ENCODE peak calls at places on chromosomes 12 and 14, in five cellular contexts. I is colonic mucosa, F is mammary epithelial cell, Y is heart right ventricle, D is cardiac muscle cell. Z is an unnamed sample. For H3K4me1, the result is how much of the 10 kb centered on the place peaks cover.

GRCh38 chr14:55427439-55427838 is 13.0 kb downstream of the TBPL2 start:
- DNase-seq in I (no peak), F (peak), Y (no peak), D (no peak), Z (peak)

GRCh38 chr14:91649930-91650329 is 82.0 kb downstream of the CATSPERB start:
- DNase-seq in I (peak), F (peak), Y (peak), D (peak), Z (no peak)

GRCh38 chr12:89960011-89960507 is 251.4 kb upstream of the ATP2B1 start:
- DNase-seq in I (peak), F (peak), Y (no peak), D (no peak), Z (no peak)

GRCh38 chr12:123076604-123077297 is 74.1 kb downstream of the PITPNM2 start:
- DNase-seq in I (no peak), F (peak), Y (no peak), D (no peak), Z (no peak)

GRCh38 chr14:30238936-30239335 is 311.3 kb upstream of the PRKD1 start:
- DNase-seq in I (no peak), F (no peak), Y (no peak), D (no peak), Z (no peak)

GRCh38 chr12:13187399-13187798 is 9.1 kb upstream of the EMP1 start:
- DNase-seq in I (no peak), F (peak), Y (no peak), D (no peak), Z (no peak)

GRCh38 chr14:102314242-102315011 is 5.1 kb upstream of the ZNF839 start:
- DNase-seq in I (peak), F (peak), Y (peak), D (peak), Z (peak)

GRCh38 chr12:23944067-23944466 is 5.4 kb downstream of the SOX5 start:
- DNase-seq in I (no peak), F (no peak), Y (no peak), D (peak), Z (peak)

GRCh38 chr12:113289361-113289760 is 45.5 kb downstream of the SLC8B1 start:
- DNase-seq in I (no peak), F (no peak), Y (no peak), D (no peak), Z (no peak)

GRCh38 chr14:104893435-104894207 is 28.6 kb downstream of the CEP170B start:
- DNase-seq in I (peak), F (no peak), Y (peak), D (no peak), Z (peak)

GRCh38 chr14:100108042-100108825 is 43.0 kb downstream of the EVL start:
- DNase-seq in I (peak), F (peak), Y (peak), D (peak), Z (peak)

GRCh38 chr12:98002887-98003493 is 512.4 kb upstream of the TMPO start:
- DNase-seq in I (peak), F (peak), Y (no peak), D (peak), Z (peak)

GRCh38 chr12:13661005-13661887 is 320.2 kb downstream of the GRIN2B start:
- DNase-seq in I (peak), F (peak), Y (peak), D (peak), Z (peak)

GRCh38 chr14:59190372-59190771 is 1.9 kb downstream of the DAAM1 start:
- DNase-seq in I (peak), F (no peak), Y (peak), D (peak), Z (peak)

GRCh38 chr12:115694564-115694963 is 582.9 kb downstream of the MED13L start:
- DNase-seq in I (no peak), F (no peak), Y (no peak), D (no peak), Z (no peak)

GRCh38 chr14:22886500-22887259 is 3.7 kb downstream of the REM2 start:
- DNase-seq in I (peak), F (peak), Y (peak), D (peak), Z (peak)

GRCh38 chr14:105909046-105909827 is 382.9 kb downstream of the TMEM121 start:
- DNase-seq in I (no peak), F (no peak), Y (no peak), D (no peak), Z (no peak)

GRCh38 chr12:67981236-67982164 is 7.7 kb upstream of the IFNG-AS1 start:
- DNase-seq in I (no peak), F (peak), Y (no peak), D (no peak), Z (no peak)

GRCh38 chr14:104252256-104253215 is 114.1 kb downstream of the KIF26A start:
- DNase-seq in I (no peak), F (no peak), Y (no peak), D (no peak), Z (no peak)

GRCh38 chr12:59031313-59031712 is 111.0 kb upstream of the LRIG3 start:
- DNase-seq in I (no peak), F (no peak), Y (no peak), D (no peak), Z (no peak)

GRCh38 chr14:24395609-24396580 is 2.9 kb upstream of the NYNRIN start:
- DNase-seq in I (no peak), F (peak), Y (no peak), D (no peak), Z (no peak)

GRCh38 chr14:23104070-23104590 is 659 bp downstream of the CIROP start:
- DNase-seq in I (no peak), F (no peak), Y (no peak), D (no peak), Z (no peak)

GRCh38 chr12:95224202-95225170 is 6.9 kb downstream of the VEZT start:
- DNase-seq in I (no peak), F (peak), Y (no peak), D (peak), Z (no peak)

GRCh38 chr12:48532601-48533000 is 7.2 kb downstream of the OR8S1 start:
- DNase-seq in I (no peak), F (no peak), Y (no peak), D (no peak), Z (no peak)

GRCh38 chr12:111438501-111438900 is 32.8 kb downstream of the SH2B3 start:
- DNase-seq in I (no peak), F (peak), Y (no peak), D (no peak), Z (peak)

GRCh38 chr12:55797068-55797467 is 20.5 kb downstream of the SARNP start:
- DNase-seq in I (no peak), F (peak), Y (peak), D (peak), Z (peak)

GRCh38 chr14:68972507-68973272 is 6.4 kb downstream of the ACTN1 start:
- DNase-seq in I (no peak), F (no peak), Y (no peak), D (no peak), Z (peak)
- H3K4me1 ChIP-seq in I (under half), F (half or more), Y (half or more), D (under half), Z (under half)

GRCh38 chr12:50520345-50520744 is 15.6 kb downstream of the DIP2B start:
- DNase-seq in I (no peak), F (no peak), Y (no peak), D (no peak), Z (no peak)
- H3K4me1 ChIP-seq in I (under half), F (under half), Y (half or more), D (under half), Z (under half)

GRCh38 chr14:95685978-95686922 is at the start of gene TCL1B:
- DNase-seq in I (no peak), F (no peak), Y (no peak), D (no peak), Z (peak)

GRCh38 chr14:95690815-95691214 is 4.6 kb downstream of the TCL1B start:
- DNase-seq in I (no peak), F (no peak), Y (no peak), D (no peak), Z (peak)

GRCh38 chr14:95689441-95689840 is 3.2 kb downstream of the TCL1B start:
- DNase-seq in I (no peak), F (no peak), Y (no peak), D (no peak), Z (peak)

GRCh38 chr14:95683793-95684192 is 2.4 kb upstream of the TCL1B start:
- DNase-seq in I (peak), F (no peak), Y (no peak), D (no peak), Z (peak)

DNA sequence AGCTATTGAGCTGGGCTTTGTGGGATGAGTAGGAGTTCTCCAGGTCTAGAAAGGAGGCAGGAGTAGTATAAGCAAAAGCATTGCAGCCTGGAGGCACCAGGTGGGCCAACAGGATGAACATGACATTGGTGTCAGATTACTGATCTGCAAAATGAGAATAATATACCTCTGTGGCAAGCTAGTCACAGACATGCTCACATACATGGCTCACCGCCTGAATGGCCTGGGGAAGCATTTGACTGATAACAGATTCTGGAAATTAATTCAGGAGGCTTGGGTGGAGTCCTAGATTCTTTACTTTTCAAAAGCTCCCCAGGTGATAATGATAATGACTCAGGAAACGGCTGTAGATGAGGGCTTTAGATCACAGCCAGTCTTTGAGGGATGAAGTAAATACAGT is 709 bp downstream of the TCL1B start:
- DNase-seq in I (no peak), F (no peak), Y (no peak), D (no peak), Z (peak)
- H3K4me1 ChIP-seq in I (under half), F (under half), Y (under half), D (under half), Z (under half)

DNA sequence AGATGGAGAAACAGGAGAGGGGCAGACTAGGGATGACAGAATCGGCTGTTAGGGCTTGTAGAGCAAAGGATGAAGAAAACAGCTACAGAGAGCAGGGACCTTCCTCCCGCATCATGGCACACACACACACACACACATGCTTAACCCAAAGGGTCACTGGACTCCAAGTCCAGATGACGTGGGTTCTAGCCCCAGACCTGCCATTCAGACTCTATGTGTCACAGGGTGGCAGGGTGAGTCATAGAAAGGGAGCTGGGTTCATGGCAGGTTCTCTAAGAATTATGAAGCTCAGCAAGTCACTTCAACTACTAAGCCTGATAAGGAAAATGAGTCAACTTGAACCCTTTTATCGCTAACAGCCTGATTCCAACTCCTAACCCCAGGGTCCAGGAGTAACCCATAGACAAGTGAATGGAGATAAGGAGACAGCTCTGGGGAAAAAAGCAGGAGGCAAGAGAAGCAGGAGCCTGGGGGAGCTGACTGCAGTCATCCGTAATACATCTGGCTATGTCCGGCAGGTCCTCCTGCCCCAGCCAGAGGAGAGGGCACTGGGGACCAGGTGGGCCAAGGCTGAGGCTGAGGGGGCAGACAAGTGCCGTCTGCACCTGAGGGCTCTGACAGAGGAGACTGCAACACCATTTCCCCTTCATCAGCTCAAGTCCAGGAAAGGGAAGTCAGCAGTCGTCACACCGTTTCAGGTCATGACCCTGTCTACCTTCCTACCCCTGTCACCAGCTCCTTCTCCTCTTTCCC is 3.6 kb upstream of the TNFRSF1A start:
- DNase-seq in I (no peak), F (peak), Y (no peak), D (no peak), Z (peak)
- H3K4me1 ChIP-seq in I (under half), F (under half), Y (half or more), D (under half), Z (under half)

GRCh38 chr12:52026267-52026666 is 19.5 kb downstream of the TAMALIN start:
- DNase-seq in I (no peak), F (no peak), Y (no peak), D (peak), Z (no peak)
- H3K4me1 ChIP-seq in I (under half), F (under half), Y (half or more), D (under half), Z (under half)